ENCODE peak calls at places on chromosome 2, in four cellular contexts. N is GM12891, Q is K562, L is GM12878. F is an unnamed sample.

GRCh38 chr2:18214936-18215335 is 336.5 kb downstream of the KCNS3 start:
- DNase-seq in N (no peak), Q (no peak), L (no peak), F (no peak)

GRCh38 chr2:105487142-105488069 is 88.6 kb upstream of the FHL2 start:
- DNase-seq in N (no peak), Q (no peak), L (no peak), F (no peak)

GRCh38 chr2:224545884-224546644 is 39.1 kb downstream of the CUL3 start:
- DNase-seq in N (no peak), Q (peak; percentile 7), L (no peak), F (no peak)

GRCh38 chr2:68278169-68278568 is 25.8 kb upstream of the PPP3R1 start:
- DNase-seq in N (no peak), Q (no peak), L (no peak), F (no peak)

GRCh38 chr2:7773362-7773973 is 856.3 kb downstream of the RNF144A start:
- DNase-seq in N (no peak), Q (no peak), L (peak; percentile 91), F (peak; percentile 53)

GRCh38 chr2:189685540-189686229 is 11.2 kb downstream of the ANKAR start:
- DNase-seq in N (no peak), Q (peak; percentile 23), L (no peak), F (no peak)

GRCh38 chr2:169683054-169683424 is 11.2 kb downstream of the CFAP210 start:
- DNase-seq in N (no peak), Q (no peak), L (no peak), F (no peak)

GRCh38 chr2:166372046-166372445 is 3.7 kb downstream of the SCN9A start:
- DNase-seq in N (no peak), Q (no peak), L (no peak), F (no peak)

GRCh38 chr2:206971805-206972204 is 32.5 kb downstream of the CPO start:
- DNase-seq in N (no peak), Q (no peak), L (no peak), F (no peak)

GRCh38 chr2:118153433-118153832 is 65.2 kb downstream of the INSIG2 start:
- DNase-seq in N (no peak), Q (no peak), L (no peak), F (no peak)

GRCh38 chr2:240458900-240459391 is 23.5 kb downstream of the GPC1 start:
- DNase-seq in N (no peak), Q (no peak), L (no peak), F (no peak)

GRCh38 chr2:134466141-134466540 is 212.3 kb downstream of the MGAT5 start:
- DNase-seq in N (no peak), Q (no peak), L (peak; percentile 11), F (no peak)

DNA sequence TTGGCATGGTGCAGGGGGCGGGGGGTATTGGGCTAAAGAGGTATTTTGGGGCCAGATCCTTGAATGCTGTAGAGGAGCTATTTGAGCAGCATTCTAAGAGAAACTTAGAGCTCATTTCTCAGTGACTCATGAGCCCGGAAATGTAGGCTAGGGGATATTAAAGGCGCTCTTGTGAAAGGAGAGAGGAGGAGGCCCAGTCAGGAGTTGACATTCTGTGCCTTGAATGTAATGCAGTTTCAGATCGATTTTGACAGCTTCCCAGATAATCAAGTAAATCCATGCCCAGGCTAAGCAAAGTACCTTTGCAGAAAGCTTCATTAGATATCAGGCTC is 1.4 kb downstream of the CAB39 start:
- DNase-seq in N (no peak), Q (peak; percentile 26), L (no peak), F (peak; percentile 58)
- TF ChIP-seq SPI1 in N (no peak), Q (no peak), L (no peak), F (no peak)

GRCh38 chr2:69693472-69694450 is 48.2 kb upstream of the ANXA4 start:
- DNase-seq in N (no peak), Q (no peak), L (peak; percentile 63), F (peak; percentile 89)
- TF ChIP-seq SPI1 in N (no peak), Q (no peak), L (no peak), F (peak; percentile 68)

DNA sequence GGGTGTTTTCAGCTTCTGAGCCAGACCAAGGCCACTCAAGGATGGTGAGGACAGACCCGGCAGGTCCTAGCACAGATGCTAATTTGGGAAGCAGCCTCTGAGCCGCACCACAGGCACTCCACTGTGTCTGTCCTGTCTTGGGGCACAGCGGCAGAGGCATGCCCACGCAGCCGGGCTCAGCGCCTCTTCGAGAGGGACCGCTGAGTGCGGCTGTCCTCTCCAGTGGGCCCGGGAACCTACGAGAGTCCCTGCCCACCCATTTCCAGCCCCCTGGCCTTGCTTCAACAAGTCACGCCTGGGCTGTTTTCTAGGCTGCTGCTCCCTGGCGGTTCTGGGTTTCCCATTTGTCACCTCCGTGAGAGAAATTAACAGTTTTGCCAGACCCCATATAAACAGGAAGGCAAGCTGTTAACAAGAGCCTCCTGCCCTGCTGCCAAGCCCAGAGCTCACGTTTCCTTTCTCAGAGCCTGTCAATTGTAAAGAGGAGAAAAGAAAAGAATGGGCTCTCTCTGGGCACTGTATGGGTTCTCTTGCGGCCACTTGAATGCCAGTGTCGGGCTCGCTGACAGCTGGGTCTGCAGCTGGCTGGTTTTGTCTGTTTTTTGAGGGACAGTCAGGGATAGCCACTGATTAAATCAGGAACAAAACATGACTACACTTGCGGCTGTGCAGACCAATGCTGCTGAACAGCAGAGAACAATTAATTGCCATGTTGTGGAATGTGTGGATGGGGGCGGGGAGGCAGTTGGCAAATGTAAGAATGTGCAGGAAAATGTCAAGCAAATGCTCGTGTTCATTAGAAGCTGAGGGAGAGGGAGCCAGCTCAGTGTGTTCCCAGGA is 30.6 kb downstream of the TMEM17 start:
- DNase-seq in N (no peak), Q (no peak), L (no peak), F (no peak)
- TF ChIP-seq SPI1 in N (no peak), Q (no peak), L (no peak), F (no peak)

GRCh38 chr2:226488034-226488433 is 311.6 kb downstream of the IRS1 start:
- DNase-seq in N (no peak), Q (no peak), L (no peak), F (no peak)
- TF ChIP-seq SPI1 in N (no peak), Q (no peak), L (no peak), F (no peak)

GRCh38 chr2:162199913-162200312 is 43.3 kb downstream of the FAP start:
- DNase-seq in N (no peak), Q (no peak), L (no peak), F (no peak)

GRCh38 chr2:162200636-162201035 is 42.6 kb downstream of the FAP start:
- DNase-seq in N (no peak), Q (no peak), L (no peak), F (no peak)

GRCh38 chr2:162196611-162197010 is 44.6 kb upstream of the GCG start:
- DNase-seq in N (no peak), Q (no peak), L (no peak), F (no peak)

GRCh38 chr2:162198239-162198638 is 45.0 kb downstream of the FAP start:
- DNase-seq in N (no peak), Q (no peak), L (no peak), F (no peak)

GRCh38 chr2:162197095-162197825 is 45.2 kb upstream of the GCG start:
- DNase-seq in N (no peak), Q (no peak), L (no peak), F (no peak)
- TF ChIP-seq SPI1 in N (no peak), Q (no peak), L (no peak), F (no peak)